ENCODE peak calls at places on chromosome 4, in seven cellular contexts. One of them, this sample, is unnamed.

GRCh38 chr4:84298023-84298718 is 200.9 kb downstream of the NKX6-1 start:
- DNase-seq in foreskin fibroblast: no peak
- DNase-seq in endothelial cell: no peak
- DNase-seq in endothelial cell of umbilical vein: no peak
- DNase-seq in CD4-positive, alpha-beta T cell: no peak
- DNase-seq in psoas muscle: no peak
- DNase-seq in BE2C: no peak
- DNase-seq in this sample: no peak

GRCh38 chr4:146585761-146586333 is 52.8 kb upstream of the POU4F2 start:
- DNase-seq in foreskin fibroblast: peak; percentile 12
- DNase-seq in endothelial cell: no peak
- DNase-seq in endothelial cell of umbilical vein: no peak
- DNase-seq in CD4-positive, alpha-beta T cell: no peak
- DNase-seq in psoas muscle: no peak
- DNase-seq in BE2C: no peak
- DNase-seq in this sample: no peak

GRCh38 chr4:80306255-80306654 is 29.3 kb upstream of the CFAP299 start:
- DNase-seq in foreskin fibroblast: no peak
- DNase-seq in endothelial cell: no peak
- DNase-seq in endothelial cell of umbilical vein: peak; percentile 6
- DNase-seq in CD4-positive, alpha-beta T cell: no peak
- DNase-seq in psoas muscle: no peak
- DNase-seq in BE2C: no peak
- DNase-seq in this sample: no peak

GRCh38 chr4:39235701-39236100 is 53.4 kb downstream of the WDR19 start:
- DNase-seq in foreskin fibroblast: no peak
- DNase-seq in endothelial cell: no peak
- DNase-seq in endothelial cell of umbilical vein: no peak
- DNase-seq in CD4-positive, alpha-beta T cell: no peak
- DNase-seq in psoas muscle: no peak
- DNase-seq in BE2C: no peak
- DNase-seq in this sample: no peak

GRCh38 chr4:84995386-84995785 is 28.9 kb upstream of the WDFY3 start:
- DNase-seq in foreskin fibroblast: no peak
- DNase-seq in endothelial cell: no peak
- DNase-seq in endothelial cell of umbilical vein: no peak
- DNase-seq in CD4-positive, alpha-beta T cell: no peak
- DNase-seq in psoas muscle: no peak
- DNase-seq in BE2C: no peak
- DNase-seq in this sample: no peak

GRCh38 chr4:99179626-99180025 is 35.5 kb upstream of the ADH4 start:
- DNase-seq in foreskin fibroblast: no peak
- DNase-seq in endothelial cell: no peak
- DNase-seq in endothelial cell of umbilical vein: no peak
- DNase-seq in CD4-positive, alpha-beta T cell: no peak
- DNase-seq in psoas muscle: no peak
- DNase-seq in BE2C: no peak
- DNase-seq in this sample: no peak

GRCh38 chr4:142519342-142519741 is 326.8 kb downstream of the INPP4B start:
- DNase-seq in foreskin fibroblast: no peak
- DNase-seq in endothelial cell: no peak
- DNase-seq in endothelial cell of umbilical vein: no peak
- DNase-seq in CD4-positive, alpha-beta T cell: no peak
- DNase-seq in psoas muscle: no peak
- DNase-seq in BE2C: no peak
- DNase-seq in this sample: no peak

GRCh38 chr4:121950212-121950679 is 1.6 kb downstream of the TRPC3 start:
- DNase-seq in foreskin fibroblast: peak; percentile 42
- DNase-seq in endothelial cell: peak; percentile 96
- DNase-seq in endothelial cell of umbilical vein: peak; percentile 56
- DNase-seq in CD4-positive, alpha-beta T cell: peak; percentile 83
- DNase-seq in psoas muscle: peak; percentile 74
- DNase-seq in BE2C: peak; percentile 84
- DNase-seq in this sample: peak; percentile 98

GRCh38 chr4:84530449-84530848 is 31.4 kb upstream of the NKX6-1 start:
- DNase-seq in foreskin fibroblast: peak; percentile 34
- DNase-seq in endothelial cell: no peak
- DNase-seq in endothelial cell of umbilical vein: no peak
- DNase-seq in CD4-positive, alpha-beta T cell: no peak
- DNase-seq in psoas muscle: no peak
- DNase-seq in BE2C: peak; percentile 45
- DNase-seq in this sample: no peak

GRCh38 chr4:1130318-1131186 is 17.2 kb upstream of the RNF212 start:
- DNase-seq in foreskin fibroblast: peak; percentile 62
- DNase-seq in endothelial cell: peak; percentile 61
- DNase-seq in endothelial cell of umbilical vein: peak; percentile 88
- DNase-seq in CD4-positive, alpha-beta T cell: peak; percentile 69
- DNase-seq in psoas muscle: peak; percentile 69
- DNase-seq in BE2C: peak; percentile 64
- DNase-seq in this sample: peak; percentile 74

GRCh38 chr4:128709268-128709667 is 100.2 kb upstream of the JADE1 start:
- DNase-seq in foreskin fibroblast: no peak
- DNase-seq in endothelial cell: peak; percentile 18
- DNase-seq in endothelial cell of umbilical vein: peak; percentile 8
- DNase-seq in CD4-positive, alpha-beta T cell: no peak
- DNase-seq in psoas muscle: no peak
- DNase-seq in BE2C: no peak
- DNase-seq in this sample: no peak

GRCh38 chr4:173177232-173177631 is 8.6 kb downstream of the GALNT7 start:
- DNase-seq in foreskin fibroblast: no peak
- DNase-seq in endothelial cell: no peak
- DNase-seq in endothelial cell of umbilical vein: no peak
- DNase-seq in CD4-positive, alpha-beta T cell: no peak
- DNase-seq in psoas muscle: no peak
- DNase-seq in BE2C: no peak
- DNase-seq in this sample: no peak

GRCh38 chr4:10623241-10623640 is 61.3 kb downstream of the CLNK start:
- DNase-seq in foreskin fibroblast: peak; percentile 43
- DNase-seq in endothelial cell: no peak
- DNase-seq in endothelial cell of umbilical vein: no peak
- DNase-seq in CD4-positive, alpha-beta T cell: no peak
- DNase-seq in psoas muscle: no peak
- DNase-seq in BE2C: no peak
- DNase-seq in this sample: no peak

GRCh38 chr4:859496-859895 is 33.6 kb upstream of the CPLX1 start:
- DNase-seq in foreskin fibroblast: no peak
- DNase-seq in endothelial cell: no peak
- DNase-seq in endothelial cell of umbilical vein: no peak
- DNase-seq in CD4-positive, alpha-beta T cell: no peak
- DNase-seq in psoas muscle: no peak
- DNase-seq in BE2C: no peak
- DNase-seq in this sample: no peak

GRCh38 chr4:54227261-54228063 is 1.6 kb upstream of the PDGFRA start:
- DNase-seq in foreskin fibroblast: peak; percentile 73
- DNase-seq in endothelial cell: peak; percentile 47
- DNase-seq in endothelial cell of umbilical vein: peak; percentile 67
- DNase-seq in CD4-positive, alpha-beta T cell: no peak
- DNase-seq in psoas muscle: no peak
- DNase-seq in BE2C: no peak
- DNase-seq in this sample: peak; percentile 67

GRCh38 chr4:163161536-163162205 is 5.0 kb downstream of the NAF1 start:
- DNase-seq in foreskin fibroblast: peak; percentile 70
- DNase-seq in endothelial cell: no peak
- DNase-seq in endothelial cell of umbilical vein: peak; percentile 72
- DNase-seq in CD4-positive, alpha-beta T cell: no peak
- DNase-seq in psoas muscle: no peak
- DNase-seq in BE2C: no peak
- DNase-seq in this sample: no peak

GRCh38 chr4:147863808-147864472 is 132.1 kb downstream of the ARHGAP10 start:
- DNase-seq in foreskin fibroblast: peak; percentile 29
- DNase-seq in endothelial cell: no peak
- DNase-seq in endothelial cell of umbilical vein: peak; percentile 23
- DNase-seq in CD4-positive, alpha-beta T cell: no peak
- DNase-seq in psoas muscle: no peak
- DNase-seq in BE2C: no peak
- DNase-seq in this sample: no peak

GRCh38 chr4:126603851-126604250 is 1028.9 kb upstream of the INTU start:
- DNase-seq in foreskin fibroblast: no peak
- DNase-seq in endothelial cell: no peak
- DNase-seq in endothelial cell of umbilical vein: peak; percentile 3
- DNase-seq in CD4-positive, alpha-beta T cell: no peak
- DNase-seq in psoas muscle: no peak
- DNase-seq in BE2C: no peak
- DNase-seq in this sample: no peak

GRCh38 chr4:144716778-144717177 is 70.8 kb downstream of the HHIP start:
- DNase-seq in foreskin fibroblast: no peak
- DNase-seq in endothelial cell: no peak
- DNase-seq in endothelial cell of umbilical vein: no peak
- DNase-seq in CD4-positive, alpha-beta T cell: no peak
- DNase-seq in psoas muscle: no peak
- DNase-seq in BE2C: no peak
- DNase-seq in this sample: no peak

DNA sequence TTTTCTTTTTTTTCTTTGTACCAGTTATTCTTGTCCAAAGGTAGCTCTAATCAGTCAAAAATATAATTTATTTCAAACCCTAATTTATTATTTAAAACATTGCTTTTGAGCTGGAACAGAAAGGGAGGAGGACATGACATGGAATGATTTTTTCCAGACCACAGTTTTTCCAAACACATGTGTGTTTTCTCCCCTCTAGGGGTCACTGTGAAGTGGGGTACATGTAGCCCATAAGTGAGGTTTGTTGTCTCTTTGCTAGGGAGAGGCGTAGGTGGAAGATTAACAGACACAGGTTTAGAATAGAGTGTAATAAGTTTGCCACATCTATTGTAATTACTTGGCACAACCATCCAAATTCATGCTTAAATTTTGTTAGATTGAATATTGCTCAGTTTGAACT is 83.0 kb downstream of the TNIP2 start:
- DNase-seq in foreskin fibroblast: no peak
- DNase-seq in endothelial cell: no peak
- DNase-seq in endothelial cell of umbilical vein: peak; percentile 13
- DNase-seq in CD4-positive, alpha-beta T cell: no peak
- DNase-seq in psoas muscle: no peak
- DNase-seq in BE2C: no peak
- DNase-seq in this sample: no peak
- TF ChIP-seq CTCF in foreskin fibroblast: peak; percentile 42
- TF ChIP-seq CTCF in endothelial cell: peak; percentile 18
- TF ChIP-seq CTCF in endothelial cell of umbilical vein: peak; percentile 12
- TF ChIP-seq CTCF in CD4-positive, alpha-beta T cell: no peak
- TF ChIP-seq CTCF in psoas muscle: no peak
- TF ChIP-seq CTCF in BE2C: peak; percentile 55
- TF ChIP-seq CTCF in this sample: peak; percentile 23

GRCh38 chr4:154551872-154552686 is 1.9 kb upstream of the PLRG1 start:
- DNase-seq in foreskin fibroblast: peak; percentile 76
- DNase-seq in endothelial cell: peak; percentile 70
- DNase-seq in endothelial cell of umbilical vein: peak; percentile 84
- DNase-seq in CD4-positive, alpha-beta T cell: peak; percentile 57
- DNase-seq in psoas muscle: peak; percentile 65
- DNase-seq in BE2C: peak; percentile 72
- DNase-seq in this sample: peak; percentile 61
- TF ChIP-seq CTCF in foreskin fibroblast: peak; percentile 73
- TF ChIP-seq CTCF in endothelial cell: peak; percentile 52
- TF ChIP-seq CTCF in endothelial cell of umbilical vein: peak; percentile 66
- TF ChIP-seq CTCF in CD4-positive, alpha-beta T cell: peak; percentile 93
- TF ChIP-seq CTCF in psoas muscle: peak; percentile 90
- TF ChIP-seq CTCF in BE2C: peak; percentile 83
- TF ChIP-seq CTCF in this sample: peak; percentile 84

GRCh38 chr4:2507259-2507658 is 29.2 kb upstream of the FAM193A start:
- DNase-seq in foreskin fibroblast: no peak
- DNase-seq in endothelial cell: no peak
- DNase-seq in endothelial cell of umbilical vein: no peak
- DNase-seq in CD4-positive, alpha-beta T cell: no peak
- DNase-seq in psoas muscle: no peak
- DNase-seq in BE2C: no peak
- DNase-seq in this sample: no peak
- TF ChIP-seq CTCF in foreskin fibroblast: no peak
- TF ChIP-seq CTCF in endothelial cell: no peak
- TF ChIP-seq CTCF in endothelial cell of umbilical vein: no peak
- TF ChIP-seq CTCF in CD4-positive, alpha-beta T cell: no peak
- TF ChIP-seq CTCF in psoas muscle: no peak
- TF ChIP-seq CTCF in BE2C: no peak
- TF ChIP-seq CTCF in this sample: no peak

GRCh38 chr4:13323916-13324315 is 160.2 kb downstream of the RAB28 start:
- DNase-seq in foreskin fibroblast: no peak
- DNase-seq in endothelial cell: no peak
- DNase-seq in endothelial cell of umbilical vein: no peak
- DNase-seq in CD4-positive, alpha-beta T cell: no peak
- DNase-seq in psoas muscle: no peak
- DNase-seq in BE2C: no peak
- DNase-seq in this sample: no peak
- TF ChIP-seq CTCF in foreskin fibroblast: no peak
- TF ChIP-seq CTCF in endothelial cell: no peak
- TF ChIP-seq CTCF in endothelial cell of umbilical vein: no peak
- TF ChIP-seq CTCF in CD4-positive, alpha-beta T cell: no peak
- TF ChIP-seq CTCF in psoas muscle: no peak
- TF ChIP-seq CTCF in BE2C: no peak
- TF ChIP-seq CTCF in this sample: no peak

GRCh38 chr4:25172964-25173917 is 13.0 kb upstream of the SEPSECS start:
- DNase-seq in foreskin fibroblast: peak; percentile 97
- DNase-seq in endothelial cell: no peak
- DNase-seq in endothelial cell of umbilical vein: peak; percentile 91
- DNase-seq in CD4-positive, alpha-beta T cell: no peak
- DNase-seq in psoas muscle: no peak
- DNase-seq in BE2C: no peak
- DNase-seq in this sample: no peak
- TF ChIP-seq CTCF in foreskin fibroblast: no peak
- TF ChIP-seq CTCF in endothelial cell: no peak
- TF ChIP-seq CTCF in endothelial cell of umbilical vein: no peak
- TF ChIP-seq CTCF in CD4-positive, alpha-beta T cell: no peak
- TF ChIP-seq CTCF in psoas muscle: no peak
- TF ChIP-seq CTCF in BE2C: no peak
- TF ChIP-seq CTCF in this sample: no peak